ENCODE peak calls at places on chromosomes 13 and 19, in six cellular contexts. U is mammary epithelial cell, F is brain microvascular endothelial cell, N is thyroid gland, I is IMR-90, R is fibroblast of lung. G is an unnamed sample.

GRCh38 chr19:1169921-1170885 is 3.9 kb downstream of the SBNO2 start:
- DNase-seq in U (peak), F (no peak), N (no peak), I (peak), R (peak), G (peak)

GRCh38 chr19:13210941-13211340 is 60.7 kb downstream of the IER2 start:
- DNase-seq in U (no peak), F (no peak), N (no peak), I (no peak), R (no peak), G (no peak)

GRCh38 chr19:33472696-33473624 is 48.6 kb downstream of the PEPD start:
- DNase-seq in U (peak), F (peak), N (no peak), I (peak), R (peak), G (peak)

GRCh38 chr13:94933230-94933751 is 220.9 kb upstream of the SOX21 start:
- DNase-seq in U (no peak), F (no peak), N (no peak), I (no peak), R (no peak), G (no peak)

GRCh38 chr13:70310720-70311119 is 202.5 kb upstream of the KLHL1 start:
- DNase-seq in U (peak), F (peak), N (peak), I (no peak), R (peak), G (peak)

GRCh38 chr13:65582160-65582559 is 1648.0 kb downstream of the PCDH9 start:
- DNase-seq in U (no peak), F (no peak), N (no peak), I (no peak), R (no peak), G (no peak)

GRCh38 chr13:74210693-74211393 is 76.6 kb upstream of the KLF12 start:
- DNase-seq in U (peak), F (peak), N (no peak), I (peak), R (peak), G (peak)

GRCh38 chr19:18470153-18470552 is 32.2 kb upstream of the ISYNA1 start:
- DNase-seq in U (no peak), F (no peak), N (no peak), I (no peak), R (no peak), G (no peak)

GRCh38 chr19:41427647-41428480 is 690 bp upstream of the B3GNT8 start:
- DNase-seq in U (no peak), F (no peak), N (peak), I (no peak), R (peak), G (peak)

GRCh38 chr19:49764341-49764740 is 1.2 kb upstream of the TSKS start:
- DNase-seq in U (no peak), F (no peak), N (no peak), I (no peak), R (no peak), G (no peak)

GRCh38 chr13:80118099-80118498 is 222.8 kb downstream of the SPRY2 start:
- DNase-seq in U (no peak), F (no peak), N (no peak), I (no peak), R (no peak), G (no peak)

GRCh38 chr13:79451500-79451962 is 29.4 kb upstream of the NDFIP2 start:
- DNase-seq in U (peak), F (peak), N (no peak), I (peak), R (peak), G (peak)

GRCh38 chr13:76239031-76239680 is 603.0 kb downstream of the LMO7 start:
- DNase-seq in U (no peak), F (no peak), N (no peak), I (no peak), R (peak), G (no peak)

GRCh38 chr13:113758651-113759524 is at the start of gene TMEM255B:
- DNase-seq in U (peak), F (peak), N (peak), I (peak), R (peak), G (peak)

GRCh38 chr19:51501594-51502263 is at the start of gene SIGLEC12:
- DNase-seq in U (no peak), F (no peak), N (no peak), I (no peak), R (no peak), G (no peak)

GRCh38 chr19:18895038-18895827 is 725 bp downstream of the CERS1 start:
- DNase-seq in U (peak), F (no peak), N (peak), I (no peak), R (peak), G (peak)

GRCh38 chr13:74136089-74136658 is 2.0 kb upstream of the KLF12 start:
- DNase-seq in U (peak), F (peak), N (peak), I (peak), R (peak), G (peak)

GRCh38 chr13:45506811-45507210 is 42.1 kb downstream of the COG3 start:
- DNase-seq in U (no peak), F (no peak), N (no peak), I (no peak), R (no peak), G (no peak)

GRCh38 chr19:32767951-32768679 is 48.5 kb downstream of the TDRD12 start:
- DNase-seq in U (peak), F (no peak), N (no peak), I (no peak), R (no peak), G (no peak)

GRCh38 chr19:588758-589692 is 656 bp upstream of the HCN2 start:
- DNase-seq in U (no peak), F (no peak), N (no peak), I (no peak), R (no peak), G (no peak)

GRCh38 chr13:53197424-53197823 is 168.8 kb downstream of the OLFM4 start:
- DNase-seq in U (no peak), F (no peak), N (no peak), I (no peak), R (no peak), G (no peak)

GRCh38 chr13:113856716-113857065 is 7.2 kb downstream of the GAS6 start:
- DNase-seq in U (no peak), F (no peak), N (peak), I (peak), R (peak), G (no peak)

GRCh38 chr13:66665991-66666390 is 564.1 kb downstream of the PCDH9 start:
- DNase-seq in U (peak), F (peak), N (peak), I (peak), R (peak), G (no peak)

GRCh38 chr13:113930711-113931637 is 42.9 kb downstream of the C13orf46 start:
- DNase-seq in U (no peak), F (no peak), N (no peak), I (no peak), R (no peak), G (no peak)

GRCh38 chr19:8332976-8333770 is 9.9 kb downstream of the KANK3 start:
- DNase-seq in U (no peak), F (no peak), N (peak), I (no peak), R (no peak), G (no peak)

GRCh38 chr19:54188224-54188871 is 1.0 kb downstream of the MBOAT7 start:
- DNase-seq in U (peak), F (peak), N (no peak), I (peak), R (no peak), G (no peak)

GRCh38 chr13:75687145-75687763 is 51.1 kb downstream of the LMO7 start:
- DNase-seq in U (peak), F (peak), N (no peak), I (peak), R (peak), G (no peak)

GRCh38 chr13:95800455-95800854 is 123.5 kb downstream of the DNAJC3 start:
- DNase-seq in U (no peak), F (no peak), N (no peak), I (peak), R (peak), G (no peak)

GRCh38 chr13:91572944-91573535 is 174.6 kb downstream of the GPC5 start:
- DNase-seq in U (no peak), F (peak), N (no peak), I (peak), R (peak), G (no peak)

GRCh38 chr13:40132249-40132648 is 476.8 kb downstream of the COG6 start:
- DNase-seq in U (no peak), F (no peak), N (no peak), I (no peak), R (no peak), G (no peak)

GRCh38 chr13:26541678-26542553 is 15.6 kb upstream of the WASF3 start:
- DNase-seq in U (no peak), F (no peak), N (no peak), I (no peak), R (no peak), G (no peak)
- TF ChIP-seq CTCF in U (no peak), F (no peak), N (no peak), I (no peak), R (no peak), G (no peak)

GRCh38 chr19:4699826-4700572 is 23.6 kb downstream of the DPP9 start:
- DNase-seq in U (no peak), F (no peak), N (no peak), I (no peak), R (no peak), G (no peak)

GRCh38 chr19:4703671-4704316 is 19.8 kb downstream of the DPP9 start:
- DNase-seq in U (no peak), F (no peak), N (no peak), I (no peak), R (no peak), G (no peak)

GRCh38 chr19:4702764-4703163 is 20.9 kb downstream of the DPP9 start:
- DNase-seq in U (no peak), F (no peak), N (no peak), I (no peak), R (no peak), G (no peak)

GRCh38 chr19:4700573-4700970 is 23.1 kb downstream of the DPP9 start:
- DNase-seq in U (no peak), F (no peak), N (no peak), I (no peak), R (no peak), G (no peak)

DNA sequence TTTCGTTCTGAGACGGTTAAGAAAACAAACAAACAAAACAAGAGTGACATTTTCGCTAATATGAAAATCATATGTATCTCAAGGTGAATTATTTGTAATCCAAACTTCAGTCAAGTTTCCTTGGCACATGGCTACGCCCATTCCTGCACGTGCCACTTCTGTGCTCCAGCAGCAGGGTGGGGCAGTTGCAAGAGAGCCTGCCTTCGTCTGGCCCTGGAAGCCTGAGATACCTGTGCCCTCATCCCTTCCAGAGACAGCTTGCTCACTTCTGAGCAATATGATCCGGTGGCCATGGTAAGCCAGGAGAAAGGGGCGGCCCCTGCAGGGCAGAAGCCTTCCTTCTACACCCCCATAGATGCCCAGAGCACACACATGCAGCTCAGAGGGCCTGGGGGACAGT is 22.1 kb downstream of the DPP9 start:
- DNase-seq in U (no peak), F (no peak), N (no peak), I (no peak), R (no peak), G (no peak)
- H3K27ac ChIP-seq in U (no peak), F (no peak), N (no peak), I (no peak), R (no peak), G (peak)

DNA sequence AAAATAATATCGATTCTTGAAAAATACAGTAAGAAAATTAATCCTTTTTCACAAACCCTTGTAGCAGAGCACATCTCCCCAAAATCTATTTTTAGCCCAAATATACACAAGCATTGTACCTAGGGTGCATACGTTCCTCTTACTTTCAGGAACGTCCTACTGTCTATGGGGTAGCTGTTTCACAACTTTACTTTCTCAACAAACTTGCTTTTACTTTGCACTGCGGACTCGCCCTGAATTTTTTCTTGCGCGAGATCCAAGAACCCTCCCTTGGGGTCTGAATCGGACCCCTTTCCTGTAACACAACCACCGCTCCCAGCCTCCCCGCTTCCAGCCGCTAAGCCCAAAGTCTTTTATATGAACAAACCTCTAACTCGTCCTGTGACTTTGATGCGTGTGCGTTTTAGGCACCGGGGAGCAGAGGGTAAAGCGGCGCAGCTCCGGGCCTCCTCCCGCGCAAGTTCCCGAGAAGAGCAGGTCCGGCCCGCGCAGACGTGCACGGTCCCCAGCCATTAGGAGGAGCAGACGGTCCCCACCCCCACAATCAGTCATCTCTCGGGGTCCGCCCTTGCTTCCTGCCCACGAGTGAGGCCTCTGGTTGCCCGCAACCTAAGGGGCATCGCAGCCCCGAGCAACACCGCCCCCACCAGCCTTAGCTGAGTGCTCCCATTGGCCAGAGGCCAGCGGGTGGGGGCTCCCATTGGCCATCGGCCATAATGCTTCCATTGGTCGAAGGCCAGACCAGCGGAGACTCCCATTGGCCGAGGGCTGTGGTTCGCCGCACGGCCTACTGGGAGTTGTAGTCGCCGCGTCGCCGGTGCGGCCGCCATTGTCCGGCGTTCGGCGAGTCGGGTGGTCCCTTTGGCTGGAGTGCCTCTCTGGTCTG is at the start of gene ZNF8:
- DNase-seq in U (peak), F (peak), N (peak), I (peak), R (peak), G (peak)
- TF ChIP-seq CTCF in U (no peak), F (peak), N (no peak), I (no peak), R (peak), G (no peak)

GRCh38 chr13:41609828-41610227 is 152.5 kb downstream of the RGCC start:
- DNase-seq in U (no peak), F (no peak), N (no peak), I (no peak), R (no peak), G (no peak)

GRCh38 chr13:41608779-41609178 is 151.4 kb downstream of the RGCC start:
- DNase-seq in U (no peak), F (no peak), N (no peak), I (peak), R (peak), G (no peak)

GRCh38 chr13:41610426-41610825 is 153.1 kb downstream of the RGCC start:
- DNase-seq in U (peak), F (peak), N (peak), I (peak), R (peak), G (peak)

GRCh38 chr13:41613471-41613870 is 156.1 kb downstream of the RGCC start:
- DNase-seq in U (peak), F (no peak), N (no peak), I (no peak), R (no peak), G (no peak)

GRCh38 chr13:41611385-41611784 is 154.0 kb downstream of the RGCC start:
- DNase-seq in U (no peak), F (no peak), N (no peak), I (no peak), R (no peak), G (no peak)
- H3K27ac ChIP-seq in U (peak), F (peak), N (peak), I (peak), R (peak), G (peak)

GRCh38 chr19:38229585-38230073 is 5.6 kb upstream of the DPF1 start:
- DNase-seq in U (peak), F (peak), N (no peak), I (peak), R (peak), G (peak)

GRCh38 chr19:38227272-38228004 is 3.4 kb upstream of the DPF1 start:
- DNase-seq in U (no peak), F (no peak), N (no peak), I (no peak), R (no peak), G (no peak)

GRCh38 chr19:38228005-38228377 is 4.0 kb upstream of the DPF1 start:
- DNase-seq in U (no peak), F (no peak), N (no peak), I (no peak), R (no peak), G (no peak)

GRCh38 chr19:38231918-38232317 is 7.9 kb upstream of the DPF1 start:
- DNase-seq in U (no peak), F (no peak), N (no peak), I (no peak), R (no peak), G (no peak)

GRCh38 chr19:38228491-38229439 is 4.7 kb upstream of the DPF1 start:
- DNase-seq in U (no peak), F (no peak), N (no peak), I (no peak), R (no peak), G (no peak)
- TF ChIP-seq CTCF in U (no peak), F (no peak), N (no peak), I (no peak), R (no peak), G (no peak)

GRCh38 chr13:97392020-97392419 is 41.9 kb upstream of the RAP2A start:
- DNase-seq in U (no peak), F (no peak), N (no peak), I (no peak), R (no peak), G (no peak)

GRCh38 chr13:97397267-97397666 is 36.7 kb upstream of the RAP2A start:
- DNase-seq in U (no peak), F (no peak), N (no peak), I (no peak), R (no peak), G (no peak)

GRCh38 chr13:97395437-97396136 is 38.4 kb upstream of the RAP2A start:
- DNase-seq in U (peak), F (peak), N (no peak), I (peak), R (peak), G (peak)

GRCh38 chr13:97391201-97391600 is 42.8 kb upstream of the RAP2A start:
- DNase-seq in U (no peak), F (no peak), N (no peak), I (peak), R (no peak), G (no peak)

DNA sequence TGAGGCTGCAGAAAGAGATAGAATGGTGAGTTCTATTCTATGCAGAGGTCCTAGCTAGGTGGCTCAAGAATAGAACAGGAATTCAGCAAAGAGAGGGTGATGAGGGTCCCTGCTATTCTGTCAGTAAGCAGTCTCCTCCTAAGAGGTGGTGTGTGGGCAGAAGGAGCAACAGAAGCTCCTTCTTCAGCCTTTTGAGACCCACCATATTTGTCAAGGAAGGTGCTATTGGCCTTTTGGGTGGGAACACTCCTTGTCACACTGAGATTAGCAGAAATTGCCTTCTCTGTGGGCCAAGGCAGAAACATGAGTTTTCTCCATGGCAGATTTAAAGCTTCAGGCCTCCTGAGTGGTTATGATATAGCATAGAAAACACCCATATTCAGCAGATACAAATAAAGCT is 39.4 kb upstream of the RAP2A start:
- DNase-seq in U (no peak), F (no peak), N (no peak), I (no peak), R (no peak), G (no peak)
- H3K27ac ChIP-seq in U (no peak), F (no peak), N (no peak), I (no peak), R (no peak), G (no peak)